ENCODE peak calls at places on chromosomes 3 and 15, in four cellular contexts. One of them, this sample, is unnamed.

GRCh38 chr3:161925749-161926360 is 429.2 kb downstream of the OTOL1 start:
- DNase-seq in hepatocyte: no peak
- DNase-seq in bronchial epithelial cell: no peak
- DNase-seq in fibroblast of mammary gland: peak; percentile 37
- DNase-seq in this sample: no peak

GRCh38 chr3:64464955-64465354 is 222.8 kb downstream of the ADAMTS9 start:
- DNase-seq in bronchial epithelial cell: no peak
- DNase-seq in hepatocyte: no peak
- DNase-seq in fibroblast of mammary gland: no peak
- DNase-seq in this sample: no peak

GRCh38 chr15:97947465-97948262 is 12.8 kb upstream of the ARRDC4 start:
- DNase-seq in bronchial epithelial cell: peak; percentile 34
- DNase-seq in fibroblast of mammary gland: peak; percentile 60
- DNase-seq in hepatocyte: peak; percentile 45
- DNase-seq in this sample: no peak

GRCh38 chr3:197256104-197256503 is 42.3 kb downstream of the DLG1 start:
- DNase-seq in fibroblast of mammary gland: no peak
- DNase-seq in hepatocyte: no peak
- DNase-seq in bronchial epithelial cell: no peak
- DNase-seq in this sample: no peak

GRCh38 chr3:50337175-50337861 is 3.3 kb downstream of the RASSF1 start:
- DNase-seq in fibroblast of mammary gland: peak; percentile 99
- DNase-seq in hepatocyte: peak; percentile 99
- DNase-seq in bronchial epithelial cell: peak; percentile 96
- DNase-seq in this sample: peak; percentile 99

GRCh38 chr3:150372320-150373118 is 35.6 kb upstream of the TSC22D2 start:
- DNase-seq in hepatocyte: no peak
- DNase-seq in fibroblast of mammary gland: peak; percentile 20
- DNase-seq in bronchial epithelial cell: no peak
- DNase-seq in this sample: no peak

GRCh38 chr3:37480003-37480402 is 305.6 kb upstream of the LRRFIP2 start:
- DNase-seq in bronchial epithelial cell: peak; percentile 6
- DNase-seq in fibroblast of mammary gland: no peak
- DNase-seq in hepatocyte: no peak
- DNase-seq in this sample: no peak

GRCh38 chr3:124033360-124034015 is 41.6 kb upstream of the ROPN1 start:
- DNase-seq in hepatocyte: peak; percentile 56
- DNase-seq in fibroblast of mammary gland: no peak
- DNase-seq in bronchial epithelial cell: no peak
- DNase-seq in this sample: no peak

GRCh38 chr15:25236861-25237155 is 202.0 kb downstream of the UBE3A start:
- DNase-seq in bronchial epithelial cell: no peak
- DNase-seq in hepatocyte: no peak
- DNase-seq in fibroblast of mammary gland: no peak
- DNase-seq in this sample: no peak

GRCh38 chr3:22306454-22306853 is 555.4 kb upstream of the ZNF385D start:
- DNase-seq in fibroblast of mammary gland: no peak
- DNase-seq in hepatocyte: no peak
- DNase-seq in bronchial epithelial cell: no peak
- DNase-seq in this sample: no peak

GRCh38 chr3:193826126-193826795 is 233.3 kb downstream of the OPA1 start:
- DNase-seq in fibroblast of mammary gland: peak; percentile 80
- DNase-seq in bronchial epithelial cell: peak; percentile 84
- DNase-seq in hepatocyte: peak; percentile 68
- DNase-seq in this sample: no peak

GRCh38 chr3:40782086-40782721 is 257.4 kb downstream of the ZNF621 start:
- DNase-seq in bronchial epithelial cell: peak; percentile 12
- DNase-seq in fibroblast of mammary gland: peak; percentile 14
- DNase-seq in hepatocyte: no peak
- DNase-seq in this sample: no peak

GRCh38 chr3:9826815-9827574 is 16.8 kb downstream of the RPUSD3 start:
- DNase-seq in bronchial epithelial cell: peak; percentile 20
- DNase-seq in hepatocyte: no peak
- DNase-seq in fibroblast of mammary gland: peak; percentile 30
- DNase-seq in this sample: no peak

GRCh38 chr3:138939563-138940241 is 7.2 kb downstream of the FOXL2 start:
- DNase-seq in bronchial epithelial cell: no peak
- DNase-seq in hepatocyte: no peak
- DNase-seq in fibroblast of mammary gland: no peak
- DNase-seq in this sample: no peak

GRCh38 chr3:45870099-45870498 is 16.2 kb upstream of the CCR9 start:
- DNase-seq in fibroblast of mammary gland: no peak
- DNase-seq in bronchial epithelial cell: no peak
- DNase-seq in hepatocyte: no peak
- DNase-seq in this sample: no peak

GRCh38 chr3:94184781-94185180 is 121.9 kb downstream of the NSUN3 start:
- DNase-seq in bronchial epithelial cell: peak; percentile 69
- DNase-seq in fibroblast of mammary gland: no peak
- DNase-seq in hepatocyte: no peak
- DNase-seq in this sample: no peak

GRCh38 chr15:39270221-39270835 is 310.6 kb upstream of the THBS1 start:
- DNase-seq in bronchial epithelial cell: no peak
- DNase-seq in hepatocyte: no peak
- DNase-seq in fibroblast of mammary gland: no peak
- DNase-seq in this sample: no peak

GRCh38 chr3:14461748-14462324 is 59.4 kb downstream of the SLC6A6 start:
- DNase-seq in fibroblast of mammary gland: peak; percentile 69
- DNase-seq in bronchial epithelial cell: peak; percentile 45
- DNase-seq in hepatocyte: peak; percentile 72
- DNase-seq in this sample: peak; percentile 23

GRCh38 chr15:31269961-31270575 is 56.6 kb upstream of the KLF13 start:
- DNase-seq in bronchial epithelial cell: no peak
- DNase-seq in fibroblast of mammary gland: no peak
- DNase-seq in hepatocyte: no peak
- DNase-seq in this sample: no peak

GRCh38 chr3:194736896-194737600 is 51.4 kb downstream of the FAM43A start:
- DNase-seq in bronchial epithelial cell: no peak
- DNase-seq in hepatocyte: no peak
- DNase-seq in fibroblast of mammary gland: no peak
- DNase-seq in this sample: no peak

GRCh38 chr15:100468265-100468664 is 60.5 kb downstream of the CERS3 start:
- DNase-seq in fibroblast of mammary gland: peak; percentile 44
- DNase-seq in bronchial epithelial cell: peak; percentile 20
- DNase-seq in hepatocyte: peak; percentile 49
- DNase-seq in this sample: no peak

GRCh38 chr15:66819084-66819483 is 117.0 kb downstream of the SMAD6 start:
- DNase-seq in hepatocyte: no peak
- DNase-seq in bronchial epithelial cell: no peak
- DNase-seq in fibroblast of mammary gland: peak; percentile 25
- DNase-seq in this sample: no peak

GRCh38 chr15:68578175-68578959 is 426 bp upstream of the CORO2B start:
- DNase-seq in hepatocyte: peak; percentile 78
- DNase-seq in bronchial epithelial cell: no peak
- DNase-seq in fibroblast of mammary gland: peak; percentile 63
- DNase-seq in this sample: no peak

GRCh38 chr3:27939510-27939909 is 217.4 kb upstream of the EOMES start:
- DNase-seq in hepatocyte: no peak
- DNase-seq in bronchial epithelial cell: peak; percentile 28
- DNase-seq in fibroblast of mammary gland: peak; percentile 8
- DNase-seq in this sample: no peak

GRCh38 chr15:29822100-29822684 is at the start of gene TJP1:
- DNase-seq in fibroblast of mammary gland: peak; percentile 58
- DNase-seq in bronchial epithelial cell: peak; percentile 44
- DNase-seq in hepatocyte: peak; percentile 94
- DNase-seq in this sample: no peak

GRCh38 chr15:79091204-79091867 is 756 bp upstream of the RASGRF1 start:
- DNase-seq in fibroblast of mammary gland: peak; percentile 18
- DNase-seq in hepatocyte: peak; percentile 22
- DNase-seq in bronchial epithelial cell: no peak
- DNase-seq in this sample: no peak

GRCh38 chr3:40657623-40658022 is 132.9 kb downstream of the ZNF621 start:
- DNase-seq in bronchial epithelial cell: no peak
- DNase-seq in fibroblast of mammary gland: no peak
- DNase-seq in hepatocyte: no peak
- DNase-seq in this sample: no peak

GRCh38 chr3:112390783-112391641 is 58.1 kb downstream of the CD200 start:
- DNase-seq in bronchial epithelial cell: peak; percentile 78
- DNase-seq in fibroblast of mammary gland: peak; percentile 79
- DNase-seq in hepatocyte: peak; percentile 35
- DNase-seq in this sample: no peak

GRCh38 chr3:143482106-143483088 is 362.8 kb downstream of the CHST2 start:
- DNase-seq in fibroblast of mammary gland: peak; percentile 77
- DNase-seq in hepatocyte: no peak
- DNase-seq in bronchial epithelial cell: peak; percentile 5
- DNase-seq in this sample: no peak

GRCh38 chr15:91660174-91660649 is 193.3 kb upstream of the SLCO3A1 start:
- DNase-seq in hepatocyte: no peak
- DNase-seq in bronchial epithelial cell: no peak
- DNase-seq in fibroblast of mammary gland: no peak
- DNase-seq in this sample: no peak

GRCh38 chr15:27176785-27177406 is 205.9 kb downstream of the GABRG3 start:
- DNase-seq in hepatocyte: no peak
- DNase-seq in bronchial epithelial cell: no peak
- DNase-seq in fibroblast of mammary gland: no peak
- DNase-seq in this sample: no peak

GRCh38 chr3:159806412-159806811 is 182.2 kb upstream of the IL12A start:
- DNase-seq in fibroblast of mammary gland: no peak
- DNase-seq in hepatocyte: no peak
- DNase-seq in bronchial epithelial cell: no peak
- DNase-seq in this sample: no peak

GRCh38 chr3:109647985-109648384 is 310.6 kb upstream of the DPPA4 start:
- DNase-seq in hepatocyte: no peak
- DNase-seq in fibroblast of mammary gland: no peak
- DNase-seq in bronchial epithelial cell: no peak
- DNase-seq in this sample: no peak

GRCh38 chr3:197520311-197521276 is 35.2 kb downstream of the BDH1 start:
- DNase-seq in bronchial epithelial cell: peak; percentile 39
- DNase-seq in hepatocyte: peak; percentile 93
- DNase-seq in fibroblast of mammary gland: peak; percentile 59
- DNase-seq in this sample: no peak

GRCh38 chr3:180875071-180875698 is 37.3 kb upstream of the FXR1 start:
- DNase-seq in fibroblast of mammary gland: no peak
- DNase-seq in hepatocyte: no peak
- DNase-seq in bronchial epithelial cell: no peak
- DNase-seq in this sample: no peak

GRCh38 chr3:180871901-180872300 is 40.6 kb upstream of the FXR1 start:
- DNase-seq in hepatocyte: no peak
- DNase-seq in fibroblast of mammary gland: peak; percentile 81
- DNase-seq in bronchial epithelial cell: no peak
- DNase-seq in this sample: no peak

GRCh38 chr3:180870008-180870733 is 42.3 kb upstream of the FXR1 start:
- DNase-seq in bronchial epithelial cell: no peak
- DNase-seq in hepatocyte: peak; percentile 33
- DNase-seq in fibroblast of mammary gland: peak; percentile 61
- DNase-seq in this sample: no peak
- H3K4me3 ChIP-seq in bronchial epithelial cell: no peak overlapping the region
- H3K4me3 ChIP-seq in hepatocyte: no peak overlapping the region
- H3K4me3 ChIP-seq in fibroblast of mammary gland: peak overlapping the region; percentile 43
- H3K4me3 ChIP-seq in this sample: no peak overlapping the region

DNA sequence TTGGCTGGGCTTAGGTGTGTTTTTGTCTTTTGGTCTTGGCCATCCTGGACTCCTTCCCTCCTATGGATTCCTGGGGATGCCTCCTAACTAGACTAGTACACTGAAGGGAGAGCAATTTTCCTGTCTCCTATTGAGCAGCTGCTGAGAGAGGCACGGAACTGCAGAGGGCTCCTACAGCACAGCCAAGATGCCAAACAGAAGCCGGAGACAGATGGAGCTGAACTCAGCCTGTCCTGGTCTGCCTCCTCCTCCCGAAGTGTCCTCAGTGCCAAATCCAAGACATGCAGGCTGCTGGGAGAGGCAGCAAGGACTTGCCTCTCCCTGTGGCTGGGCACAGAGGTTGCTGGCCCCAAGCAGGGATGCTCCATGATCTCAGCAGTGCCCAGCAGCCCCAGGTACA is 256.6 kb upstream of the PROK2 start:
- DNase-seq in fibroblast of mammary gland: peak; percentile 70
- DNase-seq in hepatocyte: peak; percentile 40
- DNase-seq in bronchial epithelial cell: no peak
- DNase-seq in this sample: no peak
- TF ChIP-seq CTCF in fibroblast of mammary gland: peak; percentile 22
- TF ChIP-seq CTCF in hepatocyte: peak; percentile 26
- TF ChIP-seq CTCF in bronchial epithelial cell: no peak
- TF ChIP-seq CTCF in this sample: peak; percentile 11

GRCh38 chr3:178618197-178618596 is 82.0 kb downstream of the KCNMB2 start:
- DNase-seq in hepatocyte: peak; percentile 37
- DNase-seq in bronchial epithelial cell: no peak
- DNase-seq in fibroblast of mammary gland: peak; percentile 34
- DNase-seq in this sample: peak; percentile 64
- H3K4me3 ChIP-seq in hepatocyte: no peak overlapping the region
- H3K4me3 ChIP-seq in bronchial epithelial cell: no peak overlapping the region
- H3K4me3 ChIP-seq in fibroblast of mammary gland: no peak overlapping the region
- H3K4me3 ChIP-seq in this sample: no peak overlapping the region

DNA sequence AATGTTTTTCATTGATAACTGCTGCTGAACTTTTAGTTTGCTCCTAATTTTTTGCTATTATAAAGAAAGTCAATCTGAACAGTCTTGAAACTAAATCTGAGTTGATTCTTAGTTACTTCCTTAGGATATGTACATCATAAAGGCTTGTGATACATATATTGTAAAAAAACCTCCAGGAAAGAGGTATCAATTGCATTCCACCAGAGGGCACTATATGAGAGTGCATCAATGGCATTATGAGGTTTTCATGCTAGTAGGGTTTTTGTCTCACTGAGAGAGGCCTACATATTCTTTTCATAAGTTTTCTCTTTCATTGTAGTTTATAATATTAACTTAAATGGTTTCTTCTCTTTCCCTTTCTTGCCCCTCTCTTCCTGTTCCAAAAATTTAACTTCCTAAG is 46.9 kb downstream of the PIK3R4 start:
- DNase-seq in fibroblast of mammary gland: peak; percentile 47
- DNase-seq in bronchial epithelial cell: peak; percentile 59
- DNase-seq in hepatocyte: peak; percentile 17
- DNase-seq in this sample: peak; percentile 14
- TF ChIP-seq CTCF in fibroblast of mammary gland: peak; percentile 55
- TF ChIP-seq CTCF in bronchial epithelial cell: peak; percentile 53
- TF ChIP-seq CTCF in hepatocyte: peak; percentile 39
- TF ChIP-seq CTCF in this sample: peak; percentile 58